ENCODE peak calls at places on chromosomes 5 and 9, in ten cellular contexts. C is dorsolateral prefrontal cortex, X is right atrium auricular region, V is adrenal gland, Q is GM13977, P is RWPE1, S is AG04449, I is heart right ventricle, F is choroid plexus epithelial cell, L is body of pancreas. H is an unnamed sample.
A peak's percentile ranks its signal among the peaks of the same experiment; 100 is the strongest.

GRCh38 chr9:94843089-94843488 is 116.6 kb downstream of the AOPEP start:
- DNase-seq in V (no peak), L (no peak), S (no peak), X (no peak), I (no peak), F (no peak), C (no peak), P (no peak), Q (no peak), H (no peak)

GRCh38 chr9:122567901-122568300 is 15.0 kb downstream of the OR1N2 start:
- DNase-seq in V (no peak), Q (no peak), L (no peak), P (no peak), F (no peak), I (no peak), C (no peak), S (no peak), X (no peak), H (no peak)

GRCh38 chr5:157172408-157172807 is 6.3 kb upstream of the GARIN3 start:
- DNase-seq in X (peak; percentile 13), I (no peak), C (no peak), S (no peak), P (no peak), Q (peak; percentile 79), L (no peak), F (no peak), V (no peak), H (peak; percentile 98)

GRCh38 chr5:33981408-33982171 is 2.9 kb downstream of the SLC45A2 start:
- DNase-seq in Q (no peak), C (no peak), X (no peak), V (no peak), S (no peak), L (no peak), P (no peak), I (no peak), F (peak; percentile 48), H (no peak)

GRCh38 chr9:110334871-110335270 is 2.8 kb downstream of the TXNDC8 start:
- DNase-seq in L (no peak), S (no peak), F (no peak), X (no peak), C (no peak), I (no peak), Q (no peak), P (no peak), V (no peak), H (no peak)

GRCh38 chr9:89523948-89524347 is 26.0 kb upstream of the SEMA4D start:
- DNase-seq in V (no peak), C (no peak), I (no peak), X (no peak), L (no peak), P (no peak), S (no peak), F (no peak), Q (no peak), H (no peak)

GRCh38 chr9:114355821-114356220 is 26.2 kb downstream of the ORM2 start:
- DNase-seq in X (no peak), V (no peak), Q (no peak), L (no peak), I (no peak), S (no peak), C (no peak), P (no peak), F (no peak), H (no peak)

GRCh38 chr5:115068239-115069086 is 101.2 kb downstream of the TRIM36 start:
- DNase-seq in X (no peak), Q (peak; percentile 13), F (peak; percentile 23), L (peak; percentile 33), V (no peak), I (no peak), P (peak; percentile 16), C (no peak), S (no peak), H (peak; percentile 57)

GRCh38 chr5:41871866-41872265 is 1.6 kb upstream of the OXCT1 start:
- DNase-seq in S (peak; percentile 41), F (peak; percentile 40), X (no peak), V (peak; percentile 69), L (peak; percentile 48), P (no peak), Q (no peak), C (no peak), I (no peak), H (no peak)

GRCh38 chr5:82349651-82350050 is 71.5 kb upstream of the RPS23 start:
- DNase-seq in F (no peak), I (no peak), V (no peak), P (peak; percentile 38), X (no peak), Q (no peak), C (no peak), S (no peak), L (no peak), H (no peak)

GRCh38 chr5:77645158-77645994 is 6.9 kb upstream of the OTP start:
- DNase-seq in F (no peak), V (peak; percentile 38), L (peak; percentile 58), S (no peak), X (no peak), Q (peak; percentile 92), C (no peak), I (peak; percentile 47), P (no peak), H (no peak)

DNA sequence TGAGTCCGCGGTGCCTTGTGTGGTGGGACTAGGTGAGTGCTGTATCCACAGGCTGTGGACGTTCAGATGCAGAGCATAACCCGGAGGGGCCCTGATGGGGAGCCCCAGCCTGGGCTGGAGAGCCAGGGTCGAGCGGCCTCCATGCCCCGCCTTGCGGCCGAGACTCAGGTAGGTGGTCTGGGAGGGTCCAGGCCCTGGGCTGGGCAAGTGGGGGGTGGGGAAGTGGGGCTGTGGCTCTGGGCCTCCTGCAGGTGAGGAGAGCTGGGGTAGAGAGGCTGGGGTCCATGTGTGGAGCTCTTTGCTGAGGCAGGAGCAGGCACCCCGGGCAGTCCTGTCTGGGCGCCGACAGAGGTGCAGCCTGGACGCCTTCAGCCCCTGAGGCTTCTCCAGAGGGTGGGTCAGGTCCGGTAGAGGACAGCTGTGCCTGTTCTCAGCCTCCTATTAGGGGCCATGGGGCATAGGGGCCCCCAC is 241.1 kb downstream of the CACNA1B start:
- DNase-seq in C (no peak), X (no peak), I (no peak), S (no peak), V (no peak), L (no peak), Q (no peak), P (no peak), F (no peak), H (no peak)
- TF ChIP-seq CTCF in C (no peak), X (no peak), I (no peak), S (no peak), V (no peak), L (no peak), Q (no peak), P (no peak), F (no peak), H (no peak)

DNA sequence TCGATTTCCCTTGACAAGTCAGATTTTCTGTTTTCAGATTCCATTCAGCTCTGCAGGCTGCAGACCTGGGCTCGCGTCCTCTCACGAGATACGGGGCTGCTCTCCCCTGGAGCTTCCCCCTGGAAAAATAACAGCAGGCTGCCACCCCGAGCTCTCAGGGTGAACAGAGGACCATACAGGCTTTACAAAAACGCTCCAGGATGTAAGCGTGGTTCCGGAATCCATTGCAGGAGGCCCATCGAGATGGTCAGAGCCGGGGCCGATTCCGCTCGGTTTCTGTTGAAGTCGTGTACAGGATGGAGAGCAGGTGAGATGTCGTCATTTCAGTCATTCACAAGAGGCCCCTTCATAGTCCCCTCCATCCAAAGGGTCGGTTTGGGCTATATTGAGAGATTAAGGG is 297.7 kb upstream of the IRX4 start:
- DNase-seq in X (no peak), I (no peak), C (no peak), F (no peak), P (no peak), Q (no peak), S (no peak), V (no peak), L (no peak), H (no peak)
- TF ChIP-seq CTCF in X (no peak), I (no peak), C (no peak), F (no peak), P (no peak), Q (no peak), S (no peak), V (no peak), L (no peak), H (no peak)

DNA sequence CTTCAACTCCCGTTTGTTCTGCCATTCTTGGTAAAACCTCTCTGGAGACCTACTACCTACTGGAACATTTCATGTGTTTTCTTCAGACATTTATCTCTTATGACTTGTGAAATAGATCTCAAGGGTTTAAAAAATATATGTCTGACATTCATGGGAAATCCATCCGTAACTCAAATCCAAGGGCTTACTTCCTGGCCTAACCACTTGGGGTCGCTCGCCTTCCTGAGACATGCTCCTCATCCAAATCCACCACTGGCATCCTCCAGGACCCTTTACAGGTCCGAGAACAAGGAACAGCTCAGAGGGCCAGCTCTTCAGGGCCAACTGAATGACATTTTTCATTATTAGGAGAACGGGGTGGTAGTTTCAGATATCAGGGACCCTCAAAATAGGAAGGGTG is 235.1 kb upstream of the TUT7 start:
- DNase-seq in C (no peak), L (no peak), P (no peak), S (no peak), Q (no peak), F (no peak), I (no peak), V (no peak), X (no peak), H (no peak)
- TF ChIP-seq CTCF in C (no peak), L (no peak), P (no peak), S (no peak), Q (no peak), F (no peak), I (no peak), V (no peak), X (no peak), H (no peak)

GRCh38 chr5:39713224-39713911 is 288.6 kb upstream of the DAB2 start:
- DNase-seq in P (no peak), L (no peak), F (peak; percentile 26), V (no peak), Q (no peak), C (no peak), I (no peak), X (no peak), S (no peak), H (no peak)

GRCh38 chr5:39717186-39717897 is 292.6 kb upstream of the DAB2 start:
- DNase-seq in L (no peak), F (peak; percentile 35), P (no peak), V (no peak), C (no peak), Q (no peak), X (no peak), I (no peak), S (no peak), H (no peak)

GRCh38 chr5:39712316-39713223 is 287.8 kb upstream of the DAB2 start:
- DNase-seq in I (no peak), S (no peak), L (no peak), F (no peak), C (no peak), P (no peak), Q (no peak), V (no peak), X (no peak), H (no peak)

GRCh38 chr5:39714036-39714698 is 289.4 kb upstream of the DAB2 start:
- DNase-seq in Q (peak; percentile 28), I (no peak), C (no peak), P (peak; percentile 50), F (peak; percentile 87), X (no peak), L (peak; percentile 72), V (peak; percentile 14), S (no peak), H (peak; percentile 3)

GRCh38 chr5:39716532-39716971 is 291.8 kb upstream of the DAB2 start:
- DNase-seq in S (no peak), V (peak; percentile 18), X (no peak), P (peak; percentile 26), F (peak; percentile 84), L (peak; percentile 78), I (no peak), Q (peak; percentile 50), C (no peak), H (no peak)
- TF ChIP-seq CTCF in S (peak; percentile 31), V (no peak), X (no peak), P (peak; percentile 35), F (peak; percentile 78), L (peak; percentile 71), I (peak; percentile 28), Q (peak; percentile 51), C (peak; percentile 9), H (peak; percentile 46)